ENCODE peak calls at places on chromosome 5, in seven cellular contexts. One of them, this sample, is unnamed. For H3K27me3, the result is how much of the 10 kb centered on the place peaks cover.

GRCh38 chr5:174837919-174838902 is 113.8 kb downstream of the MSX2 start:
- DNase-seq in HCT116: peak
- DNase-seq in CD4-positive, alpha-beta T cell: no peak
- DNase-seq in CD8-positive, alpha-beta T cell: no peak
- DNase-seq in NT2/D1: peak
- DNase-seq in ovary: no peak
- DNase-seq in Panc1: no peak
- DNase-seq in this sample: peak

GRCh38 chr5:156543348-156543747 is 216.4 kb downstream of the SGCD start:
- DNase-seq in CD8-positive, alpha-beta T cell: no peak
- DNase-seq in Panc1: no peak
- DNase-seq in NT2/D1: no peak
- DNase-seq in CD4-positive, alpha-beta T cell: no peak
- DNase-seq in HCT116: no peak
- DNase-seq in ovary: no peak
- DNase-seq in this sample: no peak

GRCh38 chr5:65830856-65831255 is 95.5 kb upstream of the ERBIN start:
- DNase-seq in ovary: no peak
- DNase-seq in NT2/D1: no peak
- DNase-seq in HCT116: no peak
- DNase-seq in CD4-positive, alpha-beta T cell: no peak
- DNase-seq in Panc1: no peak
- DNase-seq in CD8-positive, alpha-beta T cell: no peak
- DNase-seq in this sample: no peak

GRCh38 chr5:135119497-135119896 is 85.5 kb upstream of the PITX1 start:
- DNase-seq in Panc1: no peak
- DNase-seq in CD4-positive, alpha-beta T cell: no peak
- DNase-seq in CD8-positive, alpha-beta T cell: no peak
- DNase-seq in HCT116: no peak
- DNase-seq in ovary: no peak
- DNase-seq in NT2/D1: no peak
- DNase-seq in this sample: no peak

GRCh38 chr5:148416921-148417320 is 33.2 kb downstream of the FBXO38 start:
- DNase-seq in ovary: no peak
- DNase-seq in CD8-positive, alpha-beta T cell: no peak
- DNase-seq in HCT116: no peak
- DNase-seq in NT2/D1: no peak
- DNase-seq in Panc1: no peak
- DNase-seq in CD4-positive, alpha-beta T cell: no peak
- DNase-seq in this sample: peak

GRCh38 chr5:77356740-77357139 is 135.4 kb downstream of the WDR41 start:
- DNase-seq in HCT116: no peak
- DNase-seq in CD8-positive, alpha-beta T cell: no peak
- DNase-seq in NT2/D1: no peak
- DNase-seq in Panc1: no peak
- DNase-seq in ovary: no peak
- DNase-seq in CD4-positive, alpha-beta T cell: no peak
- DNase-seq in this sample: peak

GRCh38 chr5:132198571-132198970 is 29.1 kb downstream of the P4HA2 start:
- DNase-seq in HCT116: no peak
- DNase-seq in CD4-positive, alpha-beta T cell: no peak
- DNase-seq in ovary: no peak
- DNase-seq in Panc1: no peak
- DNase-seq in NT2/D1: no peak
- DNase-seq in CD8-positive, alpha-beta T cell: no peak
- DNase-seq in this sample: no peak

GRCh38 chr5:109652096-109652495 is 37.6 kb upstream of the MAN2A1 start:
- DNase-seq in ovary: no peak
- DNase-seq in CD8-positive, alpha-beta T cell: no peak
- DNase-seq in NT2/D1: no peak
- DNase-seq in Panc1: no peak
- DNase-seq in CD4-positive, alpha-beta T cell: no peak
- DNase-seq in HCT116: no peak
- DNase-seq in this sample: no peak

GRCh38 chr5:95725071-95725820 is 5.9 kb upstream of the RHOBTB3 start:
- DNase-seq in NT2/D1: no peak
- DNase-seq in CD8-positive, alpha-beta T cell: no peak
- DNase-seq in CD4-positive, alpha-beta T cell: no peak
- DNase-seq in ovary: no peak
- DNase-seq in HCT116: no peak
- DNase-seq in Panc1: no peak
- DNase-seq in this sample: no peak

GRCh38 chr5:89504051-89504450 is 621.1 kb upstream of the MEF2C start:
- DNase-seq in HCT116: no peak
- DNase-seq in NT2/D1: no peak
- DNase-seq in ovary: no peak
- DNase-seq in CD8-positive, alpha-beta T cell: no peak
- DNase-seq in Panc1: no peak
- DNase-seq in CD4-positive, alpha-beta T cell: no peak
- DNase-seq in this sample: no peak

GRCh38 chr5:135337064-135337463 is 62.0 kb downstream of the MACROH2A1 start:
- DNase-seq in NT2/D1: no peak
- DNase-seq in CD8-positive, alpha-beta T cell: no peak
- DNase-seq in CD4-positive, alpha-beta T cell: no peak
- DNase-seq in HCT116: no peak
- DNase-seq in ovary: no peak
- DNase-seq in Panc1: no peak
- DNase-seq in this sample: no peak

GRCh38 chr5:39299962-39300361 is 64.3 kb downstream of the C9 start:
- DNase-seq in NT2/D1: no peak
- DNase-seq in CD8-positive, alpha-beta T cell: no peak
- DNase-seq in Panc1: no peak
- DNase-seq in CD4-positive, alpha-beta T cell: no peak
- DNase-seq in ovary: no peak
- DNase-seq in HCT116: no peak
- DNase-seq in this sample: no peak

GRCh38 chr5:180811012-180811622 is 8.5 kb upstream of the MGAT1 start:
- DNase-seq in ovary: no peak
- DNase-seq in CD8-positive, alpha-beta T cell: no peak
- DNase-seq in CD4-positive, alpha-beta T cell: no peak
- DNase-seq in NT2/D1: no peak
- DNase-seq in HCT116: no peak
- DNase-seq in Panc1: no peak
- DNase-seq in this sample: no peak

GRCh38 chr5:60161340-60161934 is 267.9 kb upstream of the PDE4D start:
- DNase-seq in CD4-positive, alpha-beta T cell: no peak
- DNase-seq in NT2/D1: peak
- DNase-seq in CD8-positive, alpha-beta T cell: no peak
- DNase-seq in HCT116: peak
- DNase-seq in ovary: no peak
- DNase-seq in Panc1: peak
- DNase-seq in this sample: peak

GRCh38 chr5:93790401-93790800 is 49.0 kb upstream of the POU5F2 start:
- DNase-seq in CD4-positive, alpha-beta T cell: no peak
- DNase-seq in NT2/D1: no peak
- DNase-seq in CD8-positive, alpha-beta T cell: no peak
- DNase-seq in HCT116: no peak
- DNase-seq in ovary: no peak
- DNase-seq in Panc1: no peak
- DNase-seq in this sample: no peak

GRCh38 chr5:37838152-37838932 is 1.5 kb downstream of the GDNF start:
- DNase-seq in CD8-positive, alpha-beta T cell: no peak
- DNase-seq in NT2/D1: no peak
- DNase-seq in ovary: peak
- DNase-seq in HCT116: no peak
- DNase-seq in Panc1: no peak
- DNase-seq in CD4-positive, alpha-beta T cell: no peak
- DNase-seq in this sample: no peak

GRCh38 chr5:37834542-37835399 is 5.1 kb downstream of the GDNF start:
- DNase-seq in CD8-positive, alpha-beta T cell: no peak
- DNase-seq in CD4-positive, alpha-beta T cell: no peak
- DNase-seq in NT2/D1: no peak
- DNase-seq in ovary: no peak
- DNase-seq in Panc1: no peak
- DNase-seq in HCT116: no peak
- DNase-seq in this sample: no peak

GRCh38 chr5:37835400-37835973 is 4.4 kb downstream of the GDNF start:
- DNase-seq in Panc1: no peak
- DNase-seq in HCT116: no peak
- DNase-seq in CD8-positive, alpha-beta T cell: no peak
- DNase-seq in NT2/D1: no peak
- DNase-seq in CD4-positive, alpha-beta T cell: no peak
- DNase-seq in ovary: no peak
- DNase-seq in this sample: no peak

GRCh38 chr5:37837101-37838032 is 2.5 kb downstream of the GDNF start:
- DNase-seq in CD8-positive, alpha-beta T cell: no peak
- DNase-seq in CD4-positive, alpha-beta T cell: no peak
- DNase-seq in Panc1: peak
- DNase-seq in NT2/D1: no peak
- DNase-seq in ovary: peak
- DNase-seq in HCT116: peak
- DNase-seq in this sample: peak

DNA sequence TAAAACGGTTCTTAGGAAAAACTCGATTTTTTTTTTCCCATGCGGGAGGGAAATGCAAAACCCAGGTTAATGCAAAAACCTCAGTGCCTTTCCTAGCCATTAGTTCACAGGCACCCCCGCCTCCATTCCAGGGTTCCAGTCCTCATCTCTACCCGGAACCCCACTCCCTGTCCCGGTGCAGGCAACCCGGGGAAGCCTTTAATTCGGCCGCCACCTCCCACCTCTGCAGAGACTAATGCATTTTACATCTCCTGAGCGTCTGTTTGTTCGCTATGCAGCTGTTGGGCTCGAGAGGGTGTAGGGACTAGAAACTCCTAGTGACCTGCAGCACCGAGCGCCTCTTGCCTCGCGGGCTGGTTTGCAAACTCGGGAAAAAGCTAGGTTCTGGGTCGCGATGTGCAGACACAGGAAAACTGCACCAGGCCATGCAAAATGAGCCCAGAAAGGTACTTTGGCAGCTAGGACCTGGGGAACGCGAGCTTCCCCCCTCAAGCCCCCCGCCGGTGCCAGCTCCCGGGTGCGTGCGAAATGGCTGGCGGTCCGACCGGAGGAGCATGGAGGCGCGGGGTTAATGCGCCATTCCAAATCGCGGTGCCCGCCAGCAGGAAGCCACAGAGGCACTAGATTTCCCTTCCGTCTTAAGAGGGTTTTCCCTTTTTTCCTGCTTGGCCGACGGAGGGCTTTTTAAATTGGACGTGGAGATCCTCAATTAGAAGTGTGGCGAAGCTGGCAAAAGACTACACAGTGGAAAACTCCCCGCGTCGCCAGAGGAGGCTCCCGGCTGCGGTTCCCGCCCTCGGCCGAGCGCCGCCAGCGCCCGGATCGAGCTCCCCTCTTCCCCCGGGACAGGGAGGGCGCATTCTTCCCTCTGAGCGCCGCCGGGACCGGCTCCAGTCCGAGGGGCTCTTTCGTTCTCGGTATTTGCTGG is 3.4 kb downstream of the GDNF start:
- DNase-seq in CD4-positive, alpha-beta T cell: no peak
- DNase-seq in Panc1: no peak
- DNase-seq in NT2/D1: no peak
- DNase-seq in CD8-positive, alpha-beta T cell: no peak
- DNase-seq in ovary: peak
- DNase-seq in HCT116: no peak
- DNase-seq in this sample: no peak
- H3K27me3 ChIP-seq in CD4-positive, alpha-beta T cell: half or more
- H3K27me3 ChIP-seq in Panc1: under half
- H3K27me3 ChIP-seq in NT2/D1: half or more
- H3K27me3 ChIP-seq in CD8-positive, alpha-beta T cell: under half
- H3K27me3 ChIP-seq in ovary: under half
- H3K27me3 ChIP-seq in HCT116: under half
- H3K27me3 ChIP-seq in this sample: under half

GRCh38 chr5:139789845-139790189 is 5.8 kb upstream of the PSD2 start:
- DNase-seq in NT2/D1: no peak
- DNase-seq in CD8-positive, alpha-beta T cell: no peak
- DNase-seq in ovary: no peak
- DNase-seq in HCT116: no peak
- DNase-seq in Panc1: no peak
- DNase-seq in CD4-positive, alpha-beta T cell: no peak
- DNase-seq in this sample: no peak
- H3K27me3 ChIP-seq in NT2/D1: half or more
- H3K27me3 ChIP-seq in CD8-positive, alpha-beta T cell: under half
- H3K27me3 ChIP-seq in ovary: under half
- H3K27me3 ChIP-seq in HCT116: under half
- H3K27me3 ChIP-seq in Panc1: under half
- H3K27me3 ChIP-seq in CD4-positive, alpha-beta T cell: under half
- H3K27me3 ChIP-seq in this sample: under half

GRCh38 chr5:1228121-1228520 is 2.9 kb downstream of the SLC6A18 start:
- DNase-seq in NT2/D1: no peak
- DNase-seq in HCT116: no peak
- DNase-seq in CD4-positive, alpha-beta T cell: no peak
- DNase-seq in ovary: no peak
- DNase-seq in CD8-positive, alpha-beta T cell: no peak
- DNase-seq in Panc1: no peak
- DNase-seq in this sample: no peak
- H3K27me3 ChIP-seq in NT2/D1: under half
- H3K27me3 ChIP-seq in HCT116: under half
- H3K27me3 ChIP-seq in CD4-positive, alpha-beta T cell: under half
- H3K27me3 ChIP-seq in ovary: under half
- H3K27me3 ChIP-seq in CD8-positive, alpha-beta T cell: under half
- H3K27me3 ChIP-seq in Panc1: under half
- H3K27me3 ChIP-seq in this sample: under half

GRCh38 chr5:4226565-4226964 is 630.9 kb downstream of the IRX1 start:
- DNase-seq in HCT116: no peak
- DNase-seq in NT2/D1: no peak
- DNase-seq in Panc1: no peak
- DNase-seq in CD8-positive, alpha-beta T cell: no peak
- DNase-seq in CD4-positive, alpha-beta T cell: no peak
- DNase-seq in ovary: no peak
- DNase-seq in this sample: no peak
- H3K27me3 ChIP-seq in HCT116: under half
- H3K27me3 ChIP-seq in NT2/D1: under half
- H3K27me3 ChIP-seq in Panc1: under half
- H3K27me3 ChIP-seq in CD8-positive, alpha-beta T cell: under half
- H3K27me3 ChIP-seq in CD4-positive, alpha-beta T cell: under half
- H3K27me3 ChIP-seq in ovary: under half
- H3K27me3 ChIP-seq in this sample: under half

DNA sequence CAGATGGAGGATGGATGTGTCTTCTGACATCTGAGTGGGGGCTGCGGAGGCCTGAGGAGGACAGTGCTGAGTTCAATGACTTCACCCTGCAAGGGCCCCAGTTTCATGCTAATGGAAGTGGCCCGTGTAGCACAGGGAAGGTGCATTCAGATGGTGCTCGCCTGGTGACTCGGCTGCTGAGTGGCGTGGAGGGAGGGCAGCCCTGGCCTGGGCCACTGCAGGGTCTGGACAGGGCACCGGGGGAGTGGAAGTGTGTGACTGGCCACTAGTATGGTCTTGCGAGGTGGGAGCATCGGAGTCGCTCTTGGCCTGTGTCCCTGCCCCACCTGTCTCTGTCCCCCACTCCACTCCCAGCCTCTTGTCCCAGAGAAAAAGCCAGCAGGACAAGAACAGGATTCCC is 1.7 kb upstream of the SLC9A3 start:
- DNase-seq in ovary: no peak
- DNase-seq in NT2/D1: no peak
- DNase-seq in CD8-positive, alpha-beta T cell: no peak
- DNase-seq in HCT116: no peak
- DNase-seq in CD4-positive, alpha-beta T cell: no peak
- DNase-seq in Panc1: no peak
- DNase-seq in this sample: no peak
- H3K27me3 ChIP-seq in ovary: under half
- H3K27me3 ChIP-seq in NT2/D1: half or more
- H3K27me3 ChIP-seq in CD8-positive, alpha-beta T cell: under half
- H3K27me3 ChIP-seq in HCT116: under half
- H3K27me3 ChIP-seq in CD4-positive, alpha-beta T cell: half or more
- H3K27me3 ChIP-seq in Panc1: under half
- H3K27me3 ChIP-seq in this sample: under half

GRCh38 chr5:111072949-111073682 is 1.6 kb downstream of the TSLP start:
- DNase-seq in Panc1: no peak
- DNase-seq in HCT116: peak
- DNase-seq in CD8-positive, alpha-beta T cell: peak
- DNase-seq in NT2/D1: no peak
- DNase-seq in CD4-positive, alpha-beta T cell: peak
- DNase-seq in ovary: no peak
- DNase-seq in this sample: peak
- H3K27me3 ChIP-seq in Panc1: under half
- H3K27me3 ChIP-seq in HCT116: under half
- H3K27me3 ChIP-seq in CD8-positive, alpha-beta T cell: under half
- H3K27me3 ChIP-seq in NT2/D1: half or more
- H3K27me3 ChIP-seq in CD4-positive, alpha-beta T cell: half or more
- H3K27me3 ChIP-seq in ovary: under half
- H3K27me3 ChIP-seq in this sample: under half

This sample was measured in small intestine.